ENCODE peak calls at places on chromosomes 16 and 17, in five cellular contexts. Y is psoas muscle; T is activated CD8-positive, alpha-beta memory T cell treated with anti-CD3 and anti-CD28 coated beads for 1 hour; P is NCI-H510A; G is ACHN. O is an unnamed sample.

GRCh38 chr16:77905356-77905920 is 116.9 kb upstream of the CLEC3A start:
- DNase-seq in Y (no peak), T (no peak), P (no peak), G (no peak), O (no peak)

GRCh38 chr17:77280304-77280910 is 139.6 kb downstream of the SEC14L1 start:
- DNase-seq in Y (no peak), T (no peak), P (no peak), G (peak), O (peak)

GRCh38 chr17:81052199-81052997 is 17.4 kb downstream of the BAIAP2 start:
- DNase-seq in Y (no peak), T (no peak), P (no peak), G (no peak), O (no peak)

GRCh38 chr16:65793781-65794180 is 572.7 kb upstream of the CDH5 start:
- DNase-seq in Y (no peak), T (no peak), P (no peak), G (no peak), O (no peak)

GRCh38 chr16:50602531-50603205 is 54.5 kb downstream of the NKD1 start:
- DNase-seq in Y (no peak), T (peak), P (no peak), G (no peak), O (no peak)

GRCh38 chr17:33602981-33603380 is 309.9 kb upstream of the ASIC2 start:
- DNase-seq in Y (no peak), T (no peak), P (no peak), G (no peak), O (no peak)

GRCh38 chr17:64131606-64132270 is 1.8 kb upstream of the ERN1 start:
- DNase-seq in Y (no peak), T (no peak), P (no peak), G (no peak), O (no peak)

GRCh38 chr17:81376946-81377733 is 18.1 kb upstream of the BAHCC1 start:
- DNase-seq in Y (no peak), T (no peak), P (no peak), G (no peak), O (no peak)

GRCh38 chr17:68694791-68695485 is 93.8 kb upstream of the FAM20A start:
- DNase-seq in Y (no peak), T (no peak), P (no peak), G (no peak), O (peak)

GRCh38 chr17:28908640-28909098 is 5.8 kb upstream of the DHRS13 start:
- DNase-seq in Y (no peak), T (no peak), P (no peak), G (no peak), O (peak)

GRCh38 chr17:12180644-12181261 is 160.1 kb downstream of the MAP2K4 start:
- DNase-seq in Y (no peak), T (no peak), P (no peak), G (peak), O (peak)

GRCh38 chr17:39196191-39196819 is 1.2 kb downstream of the CACNB1 start:
- DNase-seq in Y (peak), T (no peak), P (no peak), G (no peak), O (peak)

GRCh38 chr16:57804111-57804837 is 2.0 kb upstream of the KIFC3 start:
- DNase-seq in Y (no peak), T (no peak), P (no peak), G (no peak), O (no peak)

GRCh38 chr17:43832168-43832975 is 574 bp downstream of the MPP3 start:
- DNase-seq in Y (peak), T (no peak), P (peak), G (peak), O (peak)

GRCh38 chr17:35660902-35661301 is 70.5 kb upstream of the RASL10B start:
- DNase-seq in Y (no peak), T (no peak), P (no peak), G (no peak), O (peak)

GRCh38 chr16:81600275-81600674 is 155.7 kb downstream of the CMIP start:
- DNase-seq in Y (no peak), T (no peak), P (no peak), G (peak), O (peak)

GRCh38 chr17:16880121-16880842 is 91.6 kb downstream of the TNFRSF13B start:
- DNase-seq in Y (no peak), T (no peak), P (no peak), G (no peak), O (no peak)

GRCh38 chr16:56334761-56335160 is 90.6 kb downstream of the AMFR start:
- DNase-seq in Y (no peak), T (no peak), P (no peak), G (no peak), O (no peak)

GRCh38 chr17:73288534-73289302 is 23.1 kb downstream of the CDC42EP4 start:
- DNase-seq in Y (no peak), T (no peak), P (no peak), G (no peak), O (no peak)

GRCh38 chr16:83808573-83809014 is 816 bp downstream of the HSBP1 start:
- DNase-seq in Y (no peak), T (no peak), P (no peak), G (peak), O (no peak)

GRCh38 chr16:87654826-87655225 is 52.5 kb downstream of the JPH3 start:
- DNase-seq in Y (no peak), T (no peak), P (no peak), G (no peak), O (no peak)

GRCh38 chr16:12729448-12729847 is 74.2 kb downstream of the CPPED1 start:
- DNase-seq in Y (no peak), T (no peak), P (no peak), G (no peak), O (peak)